ENCODE peak calls at places on chromosomes 1 and 21, in seven cellular contexts. S, H, G, T, Z, R and X are unnamed samples.

GRCh38 chr21:45406801-45407628 is 2.0 kb downstream of the COL18A1 start:
- DNase-seq in R (no peak), S (no peak), H (peak; percentile 21), Z (no peak), G (no peak), T (no peak), X (no peak)

GRCh38 chr1:84724128-84724860 is 34.0 kb upstream of the SSX2IP start:
- DNase-seq in Z (no peak), T (no peak), G (no peak), H (no peak), R (no peak), S (no peak), X (peak; percentile 41)

GRCh38 chr1:217747156-217747769 is 116.1 kb downstream of the SPATA17 start:
- DNase-seq in T (peak; percentile 44), R (peak; percentile 59), H (peak; percentile 34), G (peak; percentile 35), Z (peak; percentile 2), S (peak; percentile 13), X (peak; percentile 22)

GRCh38 chr21:39648879-39649278 is 36.1 kb downstream of the B3GALT5 start:
- DNase-seq in G (no peak), R (no peak), H (no peak), S (no peak), T (no peak), Z (no peak), X (no peak)

GRCh38 chr1:2979191-2980072 is 41.8 kb upstream of the ACTRT2 start:
- DNase-seq in S (no peak), G (no peak), R (no peak), T (no peak), Z (no peak), H (no peak), X (no peak)

GRCh38 chr1:185804206-185804605 is 70.0 kb downstream of the HMCN1 start:
- DNase-seq in Z (no peak), T (no peak), G (no peak), R (no peak), S (no peak), H (peak; percentile 21), X (no peak)

GRCh38 chr21:35940074-35940927 is 120.0 kb downstream of the SETD4 start:
- DNase-seq in Z (peak; percentile 79), G (peak; percentile 27), S (peak; percentile 29), H (peak; percentile 76), R (peak; percentile 89), T (peak; percentile 87), X (peak; percentile 65)

GRCh38 chr1:18927654-18928272 is 25.4 kb upstream of the ALDH4A1 start:
- DNase-seq in Z (no peak), S (peak; percentile 71), R (peak; percentile 37), G (no peak), T (no peak), H (peak; percentile 60), X (peak; percentile 72)

GRCh38 chr21:27813750-27814149 is 846.9 kb upstream of the ADAMTS5 start:
- DNase-seq in Z (peak; percentile 86), H (no peak), S (no peak), G (no peak), R (no peak), T (peak; percentile 95), X (no peak)

GRCh38 chr1:35883681-35884155 is 709 bp downstream of the AGO1 start:
- DNase-seq in H (peak; percentile 51), T (no peak), R (peak; percentile 11), S (peak; percentile 85), G (peak; percentile 48), Z (no peak), X (peak; percentile 51)

GRCh38 chr1:18217398-18218043 is 109.9 kb downstream of the IGSF21 start:
- DNase-seq in Z (no peak), G (no peak), H (no peak), R (no peak), S (peak; percentile 58), T (peak; percentile 44), X (peak; percentile 68)

GRCh38 chr21:40433575-40433974 is 413.4 kb downstream of the DSCAM start:
- DNase-seq in R (no peak), G (no peak), Z (no peak), S (no peak), H (no peak), T (no peak), X (no peak)

GRCh38 chr1:8394456-8395321 is 76.8 kb downstream of the SLC45A1 start:
- DNase-seq in Z (no peak), G (no peak), R (peak; percentile 91), H (peak; percentile 92), S (no peak), T (no peak), X (no peak)

GRCh38 chr1:61202854-61203603 is 120.7 kb downstream of the NFIA start:
- DNase-seq in S (no peak), G (peak; percentile 30), H (no peak), R (peak; percentile 43), T (no peak), Z (no peak), X (no peak)

GRCh38 chr1:160410412-160411005 is 10.1 kb downstream of the VANGL2 start:
- DNase-seq in S (no peak), H (no peak), G (no peak), Z (peak; percentile 49), R (peak; percentile 33), T (no peak), X (no peak)

GRCh38 chr1:153538315-153538821 is 2.4 kb downstream of the S100A5 start:
- DNase-seq in R (no peak), H (no peak), S (no peak), G (no peak), Z (no peak), T (no peak), X (peak; percentile 17)

GRCh38 chr1:172041689-172042088 is 200.4 kb downstream of the DNM3 start:
- DNase-seq in H (peak; percentile 45), R (peak; percentile 69), Z (no peak), G (peak; percentile 14), T (no peak), S (no peak), X (no peak)

GRCh38 chr1:61174060-61174788 is 91.9 kb downstream of the NFIA start:
- DNase-seq in H (no peak), S (no peak), Z (no peak), R (no peak), T (no peak), G (no peak), X (peak; percentile 31)

GRCh38 chr1:29636936-29637335 is 400.6 kb downstream of the PTPRU start:
- DNase-seq in R (no peak), S (no peak), H (no peak), T (no peak), G (no peak), Z (no peak), X (no peak)

GRCh38 chr1:244369256-244370057 is 82.3 kb downstream of the ADSS2 start:
- DNase-seq in S (no peak), Z (no peak), R (no peak), T (no peak), G (no peak), H (no peak), X (no peak)

GRCh38 chr1:6185635-6186382 is 5.7 kb upstream of the CHD5 start:
- DNase-seq in S (no peak), R (peak; percentile 49), Z (peak; percentile 2), G (peak; percentile 28), H (peak; percentile 26), T (no peak), X (peak; percentile 40)